ENCODE peak calls at places on chromosome X, in five cellular contexts. One of them, this sample, is unnamed.

GRCh38 chrX:70234355-70234754 is at the start of gene AWAT1:
- DNase-seq in fibroblast of mammary gland: no peak
- DNase-seq in endothelial cell: no peak
- DNase-seq in RPMI8226: no peak
- DNase-seq in ovary: no peak
- DNase-seq in this sample: no peak

GRCh38 chrX:10047631-10048030 is 80.5 kb downstream of the CLDN34 start:
- DNase-seq in fibroblast of mammary gland: no peak
- DNase-seq in endothelial cell: no peak
- DNase-seq in RPMI8226: no peak
- DNase-seq in ovary: no peak
- DNase-seq in this sample: no peak

GRCh38 chrX:118751950-118752783 is 24.8 kb downstream of the IL13RA1 start:
- DNase-seq in fibroblast of mammary gland: no peak
- DNase-seq in endothelial cell: no peak
- DNase-seq in RPMI8226: no peak
- DNase-seq in ovary: no peak
- DNase-seq in this sample: no peak

GRCh38 chrX:74890676-74891430 is 34.4 kb downstream of the NEXMIF start:
- DNase-seq in fibroblast of mammary gland: no peak
- DNase-seq in endothelial cell: no peak
- DNase-seq in RPMI8226: no peak
- DNase-seq in ovary: no peak
- DNase-seq in this sample: no peak

GRCh38 chrX:28127662-28128061 is 146.4 kb upstream of the DCAF8L1 start:
- DNase-seq in fibroblast of mammary gland: no peak
- DNase-seq in endothelial cell: no peak
- DNase-seq in RPMI8226: no peak
- DNase-seq in ovary: no peak
- DNase-seq in this sample: no peak

GRCh38 chrX:87687703-87688102 is 170.1 kb downstream of the KLHL4 start:
- DNase-seq in fibroblast of mammary gland: no peak
- DNase-seq in endothelial cell: no peak
- DNase-seq in RPMI8226: no peak
- DNase-seq in ovary: no peak
- DNase-seq in this sample: no peak

GRCh38 chrX:46965125-46965758 is 53.0 kb downstream of the JADE3 start:
- DNase-seq in fibroblast of mammary gland: peak
- DNase-seq in endothelial cell: no peak
- DNase-seq in RPMI8226: no peak
- DNase-seq in ovary: no peak
- DNase-seq in this sample: no peak

GRCh38 chrX:35104626-35105025 is 162.0 kb downstream of the FAM47B start:
- DNase-seq in fibroblast of mammary gland: no peak
- DNase-seq in endothelial cell: no peak
- DNase-seq in RPMI8226: no peak
- DNase-seq in ovary: no peak
- DNase-seq in this sample: no peak

GRCh38 chrX:151155234-151155633 is 21.1 kb upstream of the GPR50 start:
- DNase-seq in fibroblast of mammary gland: no peak
- DNase-seq in endothelial cell: no peak
- DNase-seq in RPMI8226: no peak
- DNase-seq in ovary: no peak
- DNase-seq in this sample: no peak

GRCh38 chrX:112368371-112368770 is 285.8 kb upstream of the TRPC5 start:
- DNase-seq in fibroblast of mammary gland: no peak
- DNase-seq in endothelial cell: peak
- DNase-seq in RPMI8226: peak
- DNase-seq in ovary: no peak
- DNase-seq in this sample: no peak

GRCh38 chrX:45806410-45807121 is 605.9 kb upstream of the DIPK2B start:
- DNase-seq in fibroblast of mammary gland: peak
- DNase-seq in endothelial cell: no peak
- DNase-seq in RPMI8226: no peak
- DNase-seq in ovary: no peak
- DNase-seq in this sample: peak

GRCh38 chrX:156002517-156002916 is 5.0 kb downstream of the IL9R start:
- DNase-seq in fibroblast of mammary gland: no peak
- DNase-seq in endothelial cell: no peak
- DNase-seq in RPMI8226: no peak
- DNase-seq in ovary: no peak
- DNase-seq in this sample: no peak

GRCh38 chrX:109889289-109890006 is 113.5 kb upstream of the TMEM164 start:
- DNase-seq in fibroblast of mammary gland: peak
- DNase-seq in endothelial cell: peak
- DNase-seq in RPMI8226: no peak
- DNase-seq in ovary: no peak
- DNase-seq in this sample: no peak

GRCh38 chrX:13180807-13181206 is 136.4 kb upstream of the FAM9C start:
- DNase-seq in fibroblast of mammary gland: peak
- DNase-seq in endothelial cell: no peak
- DNase-seq in RPMI8226: no peak
- DNase-seq in ovary: no peak
- DNase-seq in this sample: no peak

GRCh38 chrX:139750390-139750789 is 42.4 kb upstream of the MCF2 start:
- DNase-seq in fibroblast of mammary gland: peak
- DNase-seq in endothelial cell: no peak
- DNase-seq in RPMI8226: no peak
- DNase-seq in ovary: no peak
- DNase-seq in this sample: no peak

GRCh38 chrX:132956421-132957210 is 1.8 kb downstream of the HS6ST2 start:
- DNase-seq in fibroblast of mammary gland: no peak
- DNase-seq in endothelial cell: peak
- DNase-seq in RPMI8226: no peak
- DNase-seq in ovary: peak
- DNase-seq in this sample: no peak

GRCh38 chrX:84956304-84956703 is 47.4 kb upstream of the APOOL start:
- DNase-seq in fibroblast of mammary gland: no peak
- DNase-seq in endothelial cell: no peak
- DNase-seq in RPMI8226: no peak
- DNase-seq in ovary: no peak
- DNase-seq in this sample: no peak

GRCh38 chrX:32155044-32155638 is 1056.2 kb downstream of the DMD start:
- DNase-seq in fibroblast of mammary gland: no peak
- DNase-seq in endothelial cell: no peak
- DNase-seq in RPMI8226: no peak
- DNase-seq in ovary: no peak
- DNase-seq in this sample: no peak

GRCh38 chrX:122565952-122566351 is 618.1 kb upstream of the GRIA3 start:
- DNase-seq in fibroblast of mammary gland: peak
- DNase-seq in endothelial cell: no peak
- DNase-seq in RPMI8226: no peak
- DNase-seq in ovary: no peak
- DNase-seq in this sample: peak

GRCh38 chrX:133151320-133151719 is 54.4 kb upstream of the USP26 start:
- DNase-seq in fibroblast of mammary gland: no peak
- DNase-seq in endothelial cell: no peak
- DNase-seq in RPMI8226: peak
- DNase-seq in ovary: no peak
- DNase-seq in this sample: no peak

GRCh38 chrX:105323951-105324350 is 103.5 kb upstream of the TEX13A start:
- DNase-seq in fibroblast of mammary gland: peak
- DNase-seq in endothelial cell: no peak
- DNase-seq in RPMI8226: no peak
- DNase-seq in ovary: no peak
- DNase-seq in this sample: no peak

GRCh38 chrX:23008431-23009099 is 8.8 kb downstream of the DDX53 start:
- DNase-seq in fibroblast of mammary gland: peak
- DNase-seq in endothelial cell: no peak
- DNase-seq in RPMI8226: peak
- DNase-seq in ovary: no peak
- DNase-seq in this sample: no peak

GRCh38 chrX:130120746-130121504 is 10.6 kb upstream of the ELF4 start:
- DNase-seq in fibroblast of mammary gland: peak
- DNase-seq in endothelial cell: peak
- DNase-seq in RPMI8226: peak
- DNase-seq in ovary: peak
- DNase-seq in this sample: peak

GRCh38 chrX:124960454-124960853 is 359.2 kb upstream of the TEX13C start:
- DNase-seq in fibroblast of mammary gland: no peak
- DNase-seq in endothelial cell: no peak
- DNase-seq in RPMI8226: no peak
- DNase-seq in ovary: no peak
- DNase-seq in this sample: no peak

GRCh38 chrX:108699368-108699767 is 37.0 kb downstream of the IRS4 start:
- DNase-seq in fibroblast of mammary gland: peak
- DNase-seq in endothelial cell: no peak
- DNase-seq in RPMI8226: peak
- DNase-seq in ovary: no peak
- DNase-seq in this sample: peak

This sample was measured in HFF-Myc.